ENCODE peak calls at places on chromosomes 6 and 20, in four cellular contexts. R is left ventricle myocardium inferior, I is endothelial cell of umbilical vein, F is fibroblast of lung. D is an unnamed sample. For H3K4me1 and H3K27me3, the result is how much of the 10 kb centered on the place peaks cover.

GRCh38 chr20:37305839-37306238 is 16.4 kb downstream of the MANBAL start:
- DNase-seq in R (no peak), I (no peak), F (no peak), D (no peak)

GRCh38 chr20:638579-638978 is 14.4 kb downstream of the SRXN1 start:
- DNase-seq in R (no peak), I (no peak), F (no peak), D (no peak)

GRCh38 chr6:78999737-79000136 is 78.3 kb downstream of the PHIP start:
- DNase-seq in R (no peak), I (no peak), F (peak), D (no peak)

GRCh38 chr6:139376604-139377218 is 2.3 kb upstream of the CITED2 start:
- DNase-seq in R (no peak), I (peak), F (peak), D (no peak)

GRCh38 chr6:89582669-89583325 is 55.8 kb downstream of the LYRM2 start:
- DNase-seq in R (no peak), I (no peak), F (no peak), D (no peak)

GRCh38 chr20:58416832-58417231 is 27.8 kb downstream of the VAPB start:
- DNase-seq in R (no peak), I (no peak), F (no peak), D (no peak)

GRCh38 chr6:135739288-135739687 is 112.2 kb upstream of the PDE7B start:
- DNase-seq in R (no peak), I (no peak), F (peak), D (no peak)

GRCh38 chr20:43975096-43975768 is 60.6 kb downstream of the TOX2 start:
- DNase-seq in R (no peak), I (no peak), F (peak), D (peak)

GRCh38 chr20:49541733-49542513 is 26.0 kb downstream of the PTGIS start:
- DNase-seq in R (peak), I (peak), F (peak), D (no peak)

GRCh38 chr20:17852323-17852722 is 116.3 kb downstream of the SNX5 start:
- DNase-seq in R (no peak), I (no peak), F (no peak), D (no peak)

GRCh38 chr6:165806126-165806810 is 143.2 kb upstream of the PDE10A start:
- DNase-seq in R (no peak), I (no peak), F (no peak), D (no peak)

GRCh38 chr6:165807249-165807951 is 144.4 kb upstream of the PDE10A start:
- DNase-seq in R (peak), I (no peak), F (no peak), D (no peak)

GRCh38 chr6:165805604-165806003 is 142.6 kb upstream of the PDE10A start:
- DNase-seq in R (no peak), I (no peak), F (no peak), D (no peak)

GRCh38 chr6:165805067-165805525 is 142.1 kb upstream of the PDE10A start:
- DNase-seq in R (no peak), I (no peak), F (no peak), D (no peak)

DNA sequence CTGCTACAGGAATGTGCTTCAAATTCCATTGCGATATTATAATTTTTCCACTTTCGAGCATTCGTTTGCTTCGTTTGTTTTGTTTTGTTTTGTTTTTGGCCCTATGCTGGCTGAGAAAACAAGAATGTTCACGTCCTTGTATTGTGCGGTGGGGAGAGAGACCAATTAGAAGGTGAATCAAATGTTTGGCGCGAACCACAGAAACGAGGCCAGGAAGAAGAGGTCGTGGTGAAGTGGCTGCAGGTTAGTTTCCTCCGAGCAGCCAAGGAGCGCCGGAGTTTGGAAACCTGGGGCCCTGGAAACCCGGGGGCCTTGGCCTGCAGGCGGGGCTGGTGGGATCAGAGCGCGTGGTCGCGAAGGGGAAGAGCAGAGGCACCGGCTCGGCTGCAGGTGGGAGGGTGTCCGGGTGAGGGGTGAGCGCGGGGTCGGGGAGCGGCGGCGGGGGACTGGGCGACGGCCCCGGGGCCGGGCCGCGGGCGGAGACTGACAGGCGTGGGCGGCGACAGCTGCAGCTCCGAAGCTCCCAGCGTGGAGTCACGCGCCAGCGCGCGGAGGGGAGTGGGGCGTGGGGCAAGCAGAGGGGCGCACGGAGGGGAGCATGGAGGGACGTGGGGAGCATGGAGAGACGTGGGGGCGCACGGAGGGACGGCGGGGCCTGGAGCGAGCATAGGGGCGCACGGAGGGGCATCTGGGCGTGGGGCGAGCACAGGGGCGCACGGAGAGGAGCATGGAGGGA is 141.5 kb upstream of the PDE10A start:
- DNase-seq in R (peak), I (peak), F (no peak), D (no peak)
- TF ChIP-seq CTCF in R (no peak), I (no peak), F (no peak), D (no peak)

GRCh38 chr20:50924261-50924660 is 7.0 kb downstream of the ADNP start:
- DNase-seq in R (no peak), I (no peak), F (peak), D (no peak)
- H3K4me1 ChIP-seq in R (half or more), I (under half), F (under half), D (half or more)

DNA sequence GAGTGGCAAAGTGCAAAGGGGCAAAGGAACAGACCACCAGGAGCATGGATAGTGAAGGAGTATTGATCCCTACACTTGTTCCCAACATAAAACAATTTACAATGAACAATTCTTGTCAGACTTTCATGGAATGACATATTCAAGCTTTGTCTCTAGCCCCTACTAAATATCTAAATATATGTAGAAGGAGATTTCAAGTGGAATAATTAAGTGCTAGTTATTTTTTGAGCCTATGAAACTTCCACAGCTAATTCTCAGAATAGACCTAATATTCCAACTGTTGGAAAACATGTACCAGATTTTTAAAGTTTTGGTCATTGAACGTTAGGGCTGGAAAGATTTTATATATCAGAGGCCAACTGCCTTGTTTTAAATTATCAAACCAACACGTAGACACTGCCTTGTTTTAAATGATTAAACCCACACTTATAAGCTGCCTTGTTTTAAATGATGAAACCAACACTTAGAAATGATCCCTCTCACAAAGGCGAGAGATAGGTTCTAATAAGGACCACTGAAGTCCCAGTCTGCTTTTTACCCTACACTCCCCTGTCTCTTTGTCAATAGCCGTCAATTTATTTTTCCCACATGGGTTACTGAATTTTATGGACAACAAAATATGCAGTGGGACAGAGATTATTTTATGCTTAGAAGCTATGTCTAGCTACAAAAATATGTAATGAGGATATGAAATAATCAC is 62.1 kb downstream of the RNF182 start:
- DNase-seq in R (no peak), I (no peak), F (no peak), D (no peak)
- H3K27me3 ChIP-seq in R (half or more), I (under half), F (under half), D (under half)

GRCh38 chr6:143592335-143592734 is 80.8 kb upstream of the FUCA2 start:
- DNase-seq in R (no peak), I (no peak), F (peak), D (no peak)
- TF ChIP-seq CTCF in R (no peak), I (peak), F (peak), D (peak)

D was measured in RWPE2.